ENCODE peak calls at places on chromosomes 5 and 9, in six cellular contexts. One of them, this sample, is unnamed. For H3K4me1, the result is how much of the 10 kb centered on the place peaks cover.

GRCh38 chr5:54249210-54250028 is 61.0 kb downstream of the ARL15 start:
- DNase-seq in astrocyte: peak
- DNase-seq in lung: peak
- DNase-seq in CD8-positive, alpha-beta memory T cell: peak
- DNase-seq in left ventricle myocardium inferior: peak
- DNase-seq in hepatocyte: peak
- DNase-seq in this sample: no peak

GRCh38 chr5:523658-524441 is 399 bp downstream of the SLC9A3 start:
- DNase-seq in CD8-positive, alpha-beta memory T cell: no peak
- DNase-seq in astrocyte: no peak
- DNase-seq in lung: no peak
- DNase-seq in hepatocyte: no peak
- DNase-seq in left ventricle myocardium inferior: no peak
- DNase-seq in this sample: no peak

GRCh38 chr5:172283020-172283861 is at the start of gene UBTD2:
- DNase-seq in astrocyte: peak
- DNase-seq in left ventricle myocardium inferior: peak
- DNase-seq in hepatocyte: peak
- DNase-seq in lung: peak
- DNase-seq in CD8-positive, alpha-beta memory T cell: peak
- DNase-seq in this sample: peak

GRCh38 chr9:127097683-127098082 is 24.8 kb downstream of the ANGPTL2 start:
- DNase-seq in astrocyte: no peak
- DNase-seq in CD8-positive, alpha-beta memory T cell: no peak
- DNase-seq in left ventricle myocardium inferior: no peak
- DNase-seq in hepatocyte: no peak
- DNase-seq in lung: no peak
- DNase-seq in this sample: no peak

GRCh38 chr5:106368021-106368420 is 1302.7 kb downstream of the EFNA5 start:
- DNase-seq in left ventricle myocardium inferior: no peak
- DNase-seq in CD8-positive, alpha-beta memory T cell: no peak
- DNase-seq in lung: no peak
- DNase-seq in hepatocyte: no peak
- DNase-seq in astrocyte: no peak
- DNase-seq in this sample: no peak

GRCh38 chr9:114524401-114524800 is 19.1 kb upstream of the WHRN start:
- DNase-seq in CD8-positive, alpha-beta memory T cell: no peak
- DNase-seq in astrocyte: peak
- DNase-seq in left ventricle myocardium inferior: no peak
- DNase-seq in hepatocyte: no peak
- DNase-seq in lung: no peak
- DNase-seq in this sample: no peak

GRCh38 chr9:68940620-68941019 is 73.3 kb downstream of the PRKACG start:
- DNase-seq in CD8-positive, alpha-beta memory T cell: no peak
- DNase-seq in left ventricle myocardium inferior: no peak
- DNase-seq in hepatocyte: no peak
- DNase-seq in lung: no peak
- DNase-seq in astrocyte: no peak
- DNase-seq in this sample: no peak

GRCh38 chr5:132971483-132972435 is 8.3 kb upstream of the AFF4 start:
- DNase-seq in astrocyte: peak
- DNase-seq in left ventricle myocardium inferior: no peak
- DNase-seq in CD8-positive, alpha-beta memory T cell: no peak
- DNase-seq in hepatocyte: no peak
- DNase-seq in lung: no peak
- DNase-seq in this sample: no peak

GRCh38 chr5:120358949-120359348 is 105.2 kb upstream of the PRR16 start:
- DNase-seq in astrocyte: no peak
- DNase-seq in left ventricle myocardium inferior: no peak
- DNase-seq in lung: no peak
- DNase-seq in CD8-positive, alpha-beta memory T cell: no peak
- DNase-seq in hepatocyte: no peak
- DNase-seq in this sample: no peak

GRCh38 chr9:105694848-105695581 is 674 bp downstream of the TMEM38B start:
- DNase-seq in left ventricle myocardium inferior: peak
- DNase-seq in CD8-positive, alpha-beta memory T cell: peak
- DNase-seq in hepatocyte: peak
- DNase-seq in astrocyte: peak
- DNase-seq in lung: peak
- DNase-seq in this sample: peak

GRCh38 chr5:71482132-71482531 is 26.7 kb downstream of the BDP1 start:
- DNase-seq in CD8-positive, alpha-beta memory T cell: no peak
- DNase-seq in left ventricle myocardium inferior: no peak
- DNase-seq in astrocyte: peak
- DNase-seq in lung: no peak
- DNase-seq in hepatocyte: no peak
- DNase-seq in this sample: no peak

GRCh38 chr5:5126444-5126843 is 13.7 kb upstream of the ADAMTS16 start:
- DNase-seq in CD8-positive, alpha-beta memory T cell: no peak
- DNase-seq in left ventricle myocardium inferior: no peak
- DNase-seq in lung: no peak
- DNase-seq in hepatocyte: no peak
- DNase-seq in astrocyte: no peak
- DNase-seq in this sample: no peak

GRCh38 chr5:172543484-172544298 is 89.4 kb upstream of the SH3PXD2B start:
- DNase-seq in left ventricle myocardium inferior: no peak
- DNase-seq in lung: no peak
- DNase-seq in CD8-positive, alpha-beta memory T cell: no peak
- DNase-seq in astrocyte: no peak
- DNase-seq in hepatocyte: no peak
- DNase-seq in this sample: peak

GRCh38 chr9:121021294-121021693 is 28.8 kb downstream of the C5 start:
- DNase-seq in lung: no peak
- DNase-seq in astrocyte: no peak
- DNase-seq in hepatocyte: no peak
- DNase-seq in left ventricle myocardium inferior: no peak
- DNase-seq in CD8-positive, alpha-beta memory T cell: no peak
- DNase-seq in this sample: no peak

GRCh38 chr9:6955251-6955921 is 197.6 kb downstream of the KDM4C start:
- DNase-seq in left ventricle myocardium inferior: no peak
- DNase-seq in hepatocyte: peak
- DNase-seq in CD8-positive, alpha-beta memory T cell: no peak
- DNase-seq in lung: no peak
- DNase-seq in astrocyte: peak
- DNase-seq in this sample: no peak

GRCh38 chr5:55102345-55102744 is at the start of gene GZMA:
- DNase-seq in CD8-positive, alpha-beta memory T cell: peak
- DNase-seq in lung: no peak
- DNase-seq in left ventricle myocardium inferior: no peak
- DNase-seq in hepatocyte: no peak
- DNase-seq in astrocyte: no peak
- DNase-seq in this sample: no peak

GRCh38 chr5:56986631-56986957 is 34.7 kb upstream of the MIER3 start:
- DNase-seq in left ventricle myocardium inferior: no peak
- DNase-seq in CD8-positive, alpha-beta memory T cell: no peak
- DNase-seq in astrocyte: no peak
- DNase-seq in hepatocyte: no peak
- DNase-seq in lung: no peak
- DNase-seq in this sample: no peak

GRCh38 chr5:143554194-143554717 is 150.8 kb upstream of the NR3C1 start:
- DNase-seq in CD8-positive, alpha-beta memory T cell: no peak
- DNase-seq in lung: no peak
- DNase-seq in left ventricle myocardium inferior: no peak
- DNase-seq in hepatocyte: no peak
- DNase-seq in astrocyte: peak
- DNase-seq in this sample: no peak

GRCh38 chr5:150342583-150342982 is 14.9 kb upstream of the TCOF1 start:
- DNase-seq in lung: no peak
- DNase-seq in hepatocyte: no peak
- DNase-seq in left ventricle myocardium inferior: no peak
- DNase-seq in astrocyte: no peak
- DNase-seq in CD8-positive, alpha-beta memory T cell: no peak
- DNase-seq in this sample: no peak

GRCh38 chr5:102845041-102845440 is 89.9 kb downstream of the PAM start:
- DNase-seq in lung: no peak
- DNase-seq in CD8-positive, alpha-beta memory T cell: no peak
- DNase-seq in hepatocyte: no peak
- DNase-seq in left ventricle myocardium inferior: no peak
- DNase-seq in astrocyte: no peak
- DNase-seq in this sample: no peak

GRCh38 chr9:122058707-122059106 is 34.4 kb downstream of the TTLL11 start:
- DNase-seq in astrocyte: no peak
- DNase-seq in hepatocyte: no peak
- DNase-seq in CD8-positive, alpha-beta memory T cell: no peak
- DNase-seq in lung: no peak
- DNase-seq in left ventricle myocardium inferior: no peak
- DNase-seq in this sample: no peak

GRCh38 chr5:141641634-141642278 is 5.0 kb downstream of the RELL2 start:
- DNase-seq in lung: no peak
- DNase-seq in astrocyte: peak
- DNase-seq in hepatocyte: peak
- DNase-seq in CD8-positive, alpha-beta memory T cell: no peak
- DNase-seq in left ventricle myocardium inferior: no peak
- DNase-seq in this sample: no peak

DNA sequence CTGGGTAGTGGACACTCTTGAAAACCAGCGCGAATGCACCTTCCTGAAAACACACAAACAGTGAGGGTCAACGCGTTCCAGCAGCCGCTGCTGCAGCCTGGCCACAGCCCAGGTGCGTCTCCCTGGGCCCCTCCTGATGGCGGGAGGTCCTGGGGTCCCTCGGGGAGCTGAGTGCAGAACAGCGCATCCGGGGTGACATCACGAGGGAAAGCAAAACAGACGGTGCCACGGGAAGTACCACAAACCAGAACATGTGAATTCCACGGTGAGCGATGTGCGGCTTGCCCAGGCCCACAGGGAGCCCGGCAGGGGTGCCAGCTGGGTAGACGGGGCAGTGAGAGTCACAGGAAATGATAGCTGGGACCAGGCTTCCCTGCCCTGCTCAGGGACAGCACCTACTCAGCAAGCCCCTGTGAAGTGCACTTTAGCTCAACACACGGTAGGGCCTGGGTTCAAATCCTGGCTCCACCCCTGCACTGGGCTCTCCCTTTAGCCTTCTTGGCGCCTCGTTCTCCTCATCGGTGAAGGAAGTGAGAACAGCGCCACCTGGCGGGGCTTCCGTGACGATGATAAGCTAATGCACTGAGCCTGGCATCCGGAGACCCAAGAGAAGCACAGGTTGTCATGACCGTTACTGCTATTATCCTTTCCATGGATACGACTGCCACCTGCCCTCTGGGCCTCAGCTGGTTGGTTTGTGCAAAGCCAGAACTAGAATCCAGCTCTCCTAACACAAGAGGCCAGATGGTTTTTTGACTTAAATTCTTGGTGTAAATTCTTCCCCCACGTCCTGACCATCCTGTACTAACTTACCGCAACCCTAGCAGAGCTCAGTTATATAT is 24.6 kb downstream of the GFPT2 start:
- DNase-seq in CD8-positive, alpha-beta memory T cell: peak
- DNase-seq in hepatocyte: peak
- DNase-seq in left ventricle myocardium inferior: peak
- DNase-seq in astrocyte: peak
- DNase-seq in lung: peak
- DNase-seq in this sample: peak
- H3K4me1 ChIP-seq in CD8-positive, alpha-beta memory T cell: under half
- H3K4me1 ChIP-seq in hepatocyte: under half
- H3K4me1 ChIP-seq in left ventricle myocardium inferior: under half
- H3K4me1 ChIP-seq in astrocyte: under half
- H3K4me1 ChIP-seq in lung: under half
- H3K4me1 ChIP-seq in this sample: under half

GRCh38 chr5:139765409-139766217 is 30.0 kb upstream of the PSD2 start:
- DNase-seq in hepatocyte: peak
- DNase-seq in astrocyte: peak
- DNase-seq in CD8-positive, alpha-beta memory T cell: peak
- DNase-seq in left ventricle myocardium inferior: peak
- DNase-seq in lung: peak
- DNase-seq in this sample: no peak

GRCh38 chr5:139762624-139763170 is 32.9 kb upstream of the PSD2 start:
- DNase-seq in CD8-positive, alpha-beta memory T cell: no peak
- DNase-seq in left ventricle myocardium inferior: no peak
- DNase-seq in hepatocyte: peak
- DNase-seq in lung: no peak
- DNase-seq in astrocyte: no peak
- DNase-seq in this sample: no peak

GRCh38 chr5:139764250-139764791 is 31.3 kb upstream of the PSD2 start:
- DNase-seq in CD8-positive, alpha-beta memory T cell: peak
- DNase-seq in left ventricle myocardium inferior: no peak
- DNase-seq in lung: no peak
- DNase-seq in astrocyte: no peak
- DNase-seq in hepatocyte: peak
- DNase-seq in this sample: no peak

GRCh38 chr5:139763584-139764249 is 31.9 kb upstream of the PSD2 start:
- DNase-seq in astrocyte: no peak
- DNase-seq in lung: no peak
- DNase-seq in CD8-positive, alpha-beta memory T cell: no peak
- DNase-seq in hepatocyte: no peak
- DNase-seq in left ventricle myocardium inferior: no peak
- DNase-seq in this sample: no peak

GRCh38 chr5:139765040-139765408 is 30.6 kb upstream of the PSD2 start:
- DNase-seq in hepatocyte: no peak
- DNase-seq in astrocyte: no peak
- DNase-seq in CD8-positive, alpha-beta memory T cell: no peak
- DNase-seq in lung: no peak
- DNase-seq in left ventricle myocardium inferior: no peak
- DNase-seq in this sample: no peak
- H3K4me3 ChIP-seq in hepatocyte: no peak
- H3K4me3 ChIP-seq in astrocyte: no peak
- H3K4me3 ChIP-seq in CD8-positive, alpha-beta memory T cell: no peak
- H3K4me3 ChIP-seq in lung: no peak
- H3K4me3 ChIP-seq in left ventricle myocardium inferior: peak
- H3K4me3 ChIP-seq in this sample: no peak

DNA sequence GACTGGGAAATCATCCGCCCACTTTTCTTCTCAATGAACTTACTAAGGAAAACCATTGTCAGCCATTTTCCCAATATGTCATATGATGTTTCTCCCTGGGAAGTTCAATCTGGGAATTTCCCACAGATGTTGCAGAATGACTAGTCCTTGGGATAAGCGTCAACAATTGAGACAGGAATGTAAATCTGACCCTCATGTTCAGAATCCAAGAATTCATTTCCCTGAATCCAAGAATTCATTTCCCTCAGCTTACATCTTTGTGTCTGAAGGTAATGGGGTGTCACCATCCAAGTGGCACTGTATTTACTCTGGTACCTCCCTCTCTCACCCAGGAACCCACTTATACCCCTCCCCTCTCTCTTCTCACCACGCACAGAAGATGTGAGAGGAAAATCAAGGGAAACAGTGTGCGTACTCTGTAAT is 7.4 kb downstream of the KLF9 start:
- DNase-seq in hepatocyte: no peak
- DNase-seq in left ventricle myocardium inferior: no peak
- DNase-seq in lung: no peak
- DNase-seq in astrocyte: peak
- DNase-seq in CD8-positive, alpha-beta memory T cell: no peak
- DNase-seq in this sample: no peak
- H3K4me1 ChIP-seq in hepatocyte: under half
- H3K4me1 ChIP-seq in left ventricle myocardium inferior: half or more
- H3K4me1 ChIP-seq in lung: under half
- H3K4me1 ChIP-seq in astrocyte: under half
- H3K4me1 ChIP-seq in CD8-positive, alpha-beta memory T cell: half or more
- H3K4me1 ChIP-seq in this sample: half or more

DNA sequence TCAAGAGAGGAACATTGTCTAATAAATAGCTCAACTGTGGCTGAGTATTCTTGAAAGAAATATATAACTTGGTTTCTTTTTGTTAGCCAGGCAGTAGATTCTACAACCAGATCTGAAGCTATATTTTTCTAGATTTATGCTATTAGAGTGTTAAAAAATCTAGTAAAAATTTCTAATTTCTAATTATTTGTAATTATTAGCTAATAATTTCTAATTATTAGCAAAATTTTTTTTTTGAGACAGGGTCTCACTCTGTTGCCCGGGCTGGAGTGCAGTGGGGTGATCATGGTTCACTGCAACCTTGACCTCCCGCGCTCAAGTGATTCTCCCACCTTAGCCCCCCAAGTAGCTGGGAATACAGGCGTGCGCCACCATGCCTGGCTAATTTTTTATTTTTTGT is 2.8 kb downstream of the RAD17 start:
- DNase-seq in CD8-positive, alpha-beta memory T cell: no peak
- DNase-seq in left ventricle myocardium inferior: no peak
- DNase-seq in astrocyte: no peak
- DNase-seq in lung: no peak
- DNase-seq in hepatocyte: no peak
- DNase-seq in this sample: no peak
- H3K4me3 ChIP-seq in CD8-positive, alpha-beta memory T cell: no peak
- H3K4me3 ChIP-seq in left ventricle myocardium inferior: no peak
- H3K4me3 ChIP-seq in astrocyte: no peak
- H3K4me3 ChIP-seq in lung: no peak
- H3K4me3 ChIP-seq in hepatocyte: no peak
- H3K4me3 ChIP-seq in this sample: no peak